ENCODE peak calls at places on chromosomes 4 and X, in five cellular contexts. X is activated CD4-positive, alpha-beta T cell treated with anti-CD3 and anti-CD28 coated beads, Interleukin-2, amount 50 U/mL, for 4 hours; W is glutamatergic neuron; Q is right cardiac atrium; S is PC-3. I is an unnamed sample.
A peak's percentile ranks its signal among the peaks of the same experiment; 100 is the strongest.

GRCh38 chr4:84418032-84418709 is 80.9 kb downstream of the NKX6-1 start:
- DNase-seq in S (no peak), Q (no peak), W (no peak), X (no peak), I (no peak)

GRCh38 chr4:183249854-183250253 is 70.2 kb downstream of the CLDN22 start:
- DNase-seq in S (peak; percentile 50), W (no peak), Q (no peak), X (peak; percentile 7), I (peak; percentile 34)

GRCh38 chr4:177339794-177340374 is 30.2 kb downstream of the NEIL3 start:
- DNase-seq in S (peak; percentile 31), W (no peak), Q (no peak), X (no peak), I (no peak)

GRCh38 chr4:48350871-48351270 is 9.5 kb downstream of the SLAIN2 start:
- DNase-seq in X (no peak), S (no peak), Q (no peak), W (no peak), I (no peak)

GRCh38 chr4:2797188-2797544 is 4.3 kb downstream of the SH3BP2 start:
- DNase-seq in S (no peak), Q (no peak), W (no peak), X (no peak), I (no peak)

GRCh38 chrX:104351173-104351769 is 96.5 kb upstream of the ESX1 start:
- DNase-seq in Q (no peak), S (peak; percentile 87), X (no peak), W (no peak), I (no peak)

GRCh38 chr4:146495277-146495676 is 26.5 kb downstream of the SLC10A7 start:
- DNase-seq in Q (no peak), W (no peak), S (peak; percentile 50), X (no peak), I (no peak)

GRCh38 chr4:103754844-103755243 is 35.1 kb upstream of the TACR3 start:
- DNase-seq in X (no peak), S (peak; percentile 13), Q (no peak), W (no peak), I (no peak)

GRCh38 chr4:136526517-136526916 is 1005.8 kb downstream of the PCDH18 start:
- DNase-seq in S (no peak), W (no peak), X (no peak), Q (no peak), I (no peak)

GRCh38 chr4:81722229-81722900 is 250.7 kb upstream of the RASGEF1B start:
- DNase-seq in X (no peak), S (no peak), Q (no peak), W (peak; percentile 79), I (no peak)

GRCh38 chr4:56305390-56305789 is 81.9 kb downstream of the AASDH start:
- DNase-seq in Q (no peak), W (no peak), S (no peak), X (no peak), I (no peak)

GRCh38 chr4:177250056-177250696 is 59.5 kb upstream of the NEIL3 start:
- DNase-seq in X (peak; percentile 40), W (peak; percentile 88), Q (peak; percentile 81), S (peak; percentile 69), I (peak; percentile 80)

GRCh38 chrX:15515931-15516330 is 15.3 kb downstream of the BMX start:
- DNase-seq in S (no peak), X (no peak), W (no peak), Q (peak; percentile 21), I (no peak)

GRCh38 chr4:139552506-139552905 is 3.5 kb downstream of the SETD7 start:
- DNase-seq in X (no peak), Q (no peak), S (no peak), W (no peak), I (no peak)

GRCh38 chr4:10108818-10109783 is 7.5 kb downstream of the WDR1 start:
- DNase-seq in S (peak; percentile 76), Q (no peak), W (no peak), X (peak; percentile 44), I (no peak)

GRCh38 chr4:27276322-27277073 is 415.9 kb downstream of the STIM2 start:
- DNase-seq in Q (no peak), S (peak; percentile 33), X (no peak), W (no peak), I (no peak)

GRCh38 chrX:152897216-152898144 is at the start of gene ZNF185:
- DNase-seq in W (no peak), X (no peak), S (peak; percentile 76), Q (no peak), I (peak; percentile 25)

GRCh38 chrX:69762340-69762739 is 146.4 kb downstream of the EDA start:
- DNase-seq in W (no peak), Q (no peak), X (no peak), S (no peak), I (no peak)

GRCh38 chr4:78870056-78870455 is 69.2 kb downstream of the PAQR3 start:
- DNase-seq in W (no peak), Q (no peak), X (no peak), S (no peak), I (no peak)